ENCODE peak calls at places on chromosomes 1 and 21, in six cellular contexts. P, Z, X, I, Q and G are unnamed samples.

GRCh38 chr1:42368096-42368795 is 12.3 kb upstream of the RIMKLA start:
- DNase-seq in P (no peak), Q (peak; percentile 39), I (no peak), X (no peak), Z (no peak), G (no peak)

GRCh38 chr1:212825798-212826452 is 21.5 kb downstream of the SPATA45 start:
- DNase-seq in X (peak; percentile 18), Q (peak; percentile 75), I (no peak), P (no peak), Z (no peak), G (no peak)

GRCh38 chr1:243855616-243856318 is 5.7 kb upstream of the AKT3 start:
- DNase-seq in Z (no peak), X (no peak), I (no peak), Q (no peak), P (no peak), G (no peak)

GRCh38 chr1:235011064-235011598 is 117.5 kb downstream of the TOMM20 start:
- DNase-seq in X (no peak), I (no peak), Z (no peak), Q (no peak), P (no peak), G (no peak)

GRCh38 chr1:155859881-155860841 is 794 bp downstream of the SYT11 start:
- DNase-seq in P (peak; percentile 89), Q (no peak), Z (no peak), X (no peak), I (peak; percentile 77), G (peak; percentile 81)

GRCh38 chr1:94579876-94580294 is 38.3 kb upstream of the F3 start:
- DNase-seq in X (peak; percentile 93), P (peak; percentile 83), Q (peak; percentile 82), Z (peak; percentile 88), I (peak; percentile 95), G (peak; percentile 17)

GRCh38 chr1:47230692-47231313 is 1.2 kb downstream of the TAL1 start:
- DNase-seq in I (no peak), Q (no peak), X (no peak), P (no peak), Z (no peak), G (no peak)

GRCh38 chr1:102578806-102579205 is 529.5 kb downstream of the COL11A1 start:
- DNase-seq in Q (no peak), X (no peak), Z (no peak), I (peak; percentile 2), P (no peak), G (no peak)

GRCh38 chr21:46005081-46005480 is 23.5 kb downstream of the COL6A1 start:
- DNase-seq in P (no peak), X (no peak), I (no peak), Z (no peak), Q (no peak), G (no peak)

GRCh38 chr1:15420853-15421465 is 11.3 kb downstream of the EFHD2 start:
- DNase-seq in Z (no peak), I (no peak), Q (no peak), P (no peak), X (no peak), G (no peak)

GRCh38 chr1:101190441-101190840 is 46.4 kb upstream of the S1PR1 start:
- DNase-seq in Q (peak; percentile 6), P (no peak), I (peak; percentile 51), Z (no peak), X (peak; percentile 16), G (no peak)

GRCh38 chr1:94736073-94736472 is 84.1 kb upstream of the SLC44A3 start:
- DNase-seq in I (no peak), X (no peak), Z (no peak), Q (no peak), P (no peak), G (no peak)

GRCh38 chr1:25797939-25798338 is 2.1 kb upstream of the SELENON start:
- DNase-seq in Z (peak; percentile 35), Q (no peak), I (no peak), X (no peak), P (no peak), G (peak; percentile 60)

GRCh38 chr1:228393268-228393699 is 13.4 kb downstream of the TRIM11 start:
- DNase-seq in P (peak; percentile 77), Z (peak; percentile 79), Q (no peak), I (peak; percentile 66), X (no peak), G (peak; percentile 73)

GRCh38 chr1:234893725-234894630 is 234.7 kb downstream of the TOMM20 start:
- DNase-seq in X (peak; percentile 62), Q (no peak), I (peak; percentile 80), Z (no peak), P (peak; percentile 59), G (no peak)

GRCh38 chr1:200034821-200035396 is 7.4 kb downstream of the NR5A2 start:
- DNase-seq in I (no peak), P (peak; percentile 48), Z (no peak), X (no peak), Q (peak; percentile 21), G (peak; percentile 55)

GRCh38 chr1:200037501-200037900 is 10.0 kb downstream of the NR5A2 start:
- DNase-seq in Q (no peak), Z (no peak), I (no peak), X (no peak), P (no peak), G (no peak)

GRCh38 chr1:200035397-200035955 is 8.0 kb downstream of the NR5A2 start:
- DNase-seq in X (no peak), I (no peak), Z (no peak), P (no peak), Q (no peak), G (no peak)

GRCh38 chr1:200036616-200037270 is 9.2 kb downstream of the NR5A2 start:
- DNase-seq in Z (no peak), Q (no peak), X (no peak), P (no peak), I (no peak), G (no peak)

GRCh38 chr1:200035956-200036615 is 8.6 kb downstream of the NR5A2 start:
- DNase-seq in Z (no peak), Q (peak; percentile 17), X (no peak), I (no peak), P (no peak), G (no peak)
- TF ChIP-seq EZH2 in Z (no peak), Q (peak; percentile 25), X (peak; percentile 53), I (peak; percentile 93), P (peak; percentile 83), G (no peak)

DNA sequence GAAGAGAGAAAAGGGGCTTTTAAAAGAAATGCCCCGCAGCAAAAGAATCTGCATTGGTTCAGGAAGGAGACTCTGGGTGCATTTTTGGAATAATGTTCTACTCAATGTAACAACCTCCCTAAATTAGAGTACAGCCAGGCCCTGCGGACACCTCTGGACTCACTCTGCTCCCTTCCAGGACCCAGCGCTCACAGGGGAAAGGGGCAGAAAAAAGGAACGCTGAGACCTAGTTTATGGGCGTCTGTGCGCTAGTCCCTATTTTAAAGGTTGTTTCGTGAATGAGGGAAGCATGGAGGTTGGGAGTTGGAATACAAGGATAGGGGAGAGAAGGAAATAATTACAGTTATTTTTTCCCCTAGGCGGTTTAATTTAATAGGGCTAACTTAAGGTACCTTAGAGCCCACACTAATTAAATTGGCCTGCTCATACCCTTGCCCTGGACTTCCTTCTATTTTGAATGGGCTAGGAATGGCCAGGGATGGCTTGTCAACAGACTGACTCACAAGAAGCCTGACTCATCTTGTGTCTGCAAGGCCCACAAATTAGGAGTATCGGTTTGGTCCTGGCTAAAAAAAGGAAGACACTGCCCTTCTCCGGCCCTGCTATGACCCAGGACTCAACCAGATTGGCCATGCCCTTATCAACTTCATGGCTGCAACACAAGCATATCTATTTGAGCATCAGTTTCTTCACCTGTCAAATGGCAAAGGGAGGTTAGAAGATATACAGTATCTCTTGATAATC is 1.9 kb upstream of the SSBP3 start:
- DNase-seq in Q (no peak), Z (peak; percentile 54), I (peak; percentile 87), X (peak; percentile 90), P (peak; percentile 80), G (no peak)
- H3K4me1 ChIP-seq in Q (peaks cover 36% of the 10 kb centered on the region), Z (peaks cover 22% of the 10 kb centered on the region), I (peaks cover 31% of the 10 kb centered on the region), X (peaks cover 44% of the 10 kb centered on the region), P (peaks cover 13% of the 10 kb centered on the region), G (peaks cover 6% of the 10 kb centered on the region)

GRCh38 chr1:229434641-229435051 is 752 bp upstream of the ACTA1 start:
- DNase-seq in Q (no peak), I (no peak), Z (no peak), X (no peak), P (no peak), G (no peak)

GRCh38 chr1:229433364-229434004 is 410 bp downstream of the ACTA1 start:
- DNase-seq in X (no peak), Q (no peak), Z (no peak), I (no peak), P (no peak), G (no peak)

GRCh38 chr1:229432905-229433304 is 989 bp downstream of the ACTA1 start:
- DNase-seq in X (no peak), Q (no peak), P (no peak), I (no peak), Z (no peak), G (no peak)

GRCh38 chr1:229432116-229432461 is 1.8 kb downstream of the ACTA1 start:
- DNase-seq in I (no peak), P (no peak), Z (no peak), Q (no peak), X (no peak), G (no peak)

DNA sequence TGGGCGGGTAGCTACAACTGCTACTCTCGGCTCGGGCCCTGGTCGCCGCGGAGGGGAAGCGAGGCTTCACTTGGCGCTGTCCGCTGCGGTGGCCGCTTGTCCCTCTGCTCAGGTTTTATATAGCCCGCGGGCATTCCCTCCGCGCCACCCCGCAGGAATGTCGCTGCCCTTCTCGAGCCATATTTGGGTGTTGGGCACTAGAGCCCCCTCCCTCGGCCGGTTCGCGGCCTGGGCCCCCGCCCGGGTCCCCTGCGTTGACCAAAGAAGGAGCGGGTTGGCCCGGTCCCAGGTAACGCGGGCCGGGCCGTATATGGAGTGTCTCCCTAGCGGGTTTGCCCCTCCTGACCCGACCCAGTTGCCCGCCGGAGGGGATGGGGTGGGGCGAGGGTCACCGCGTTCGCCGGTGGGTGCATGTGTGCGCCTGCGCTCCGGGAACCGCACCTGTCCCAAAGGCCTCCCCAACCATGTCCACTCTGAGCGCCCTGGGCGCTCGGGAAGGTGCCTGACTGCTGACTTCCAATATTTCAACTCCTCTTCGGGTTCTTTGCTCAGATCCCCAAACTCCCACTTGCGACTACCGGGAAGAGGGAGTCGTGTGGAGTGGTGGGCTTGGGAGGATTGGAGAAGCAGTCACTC is at the start of gene ACTA1:
- DNase-seq in Q (no peak), X (no peak), Z (no peak), P (no peak), I (no peak), G (no peak)
- TF ChIP-seq EZH2 in Q (peak; percentile 46), X (no peak), Z (no peak), P (no peak), I (no peak), G (peak; percentile 46)

GRCh38 chr1:37999434-38000232 is 5.7 kb downstream of the FHL3 start:
- DNase-seq in Q (peak; percentile 70), P (peak; percentile 78), Z (peak; percentile 62), I (peak; percentile 63), X (no peak), G (peak; percentile 86)

GRCh38 chr1:37998089-37998808 is 7.1 kb downstream of the FHL3 start:
- DNase-seq in Q (no peak), P (no peak), I (no peak), Z (no peak), X (no peak), G (no peak)

GRCh38 chr1:38000233-38000528 is 5.1 kb downstream of the FHL3 start:
- DNase-seq in P (no peak), I (no peak), Z (no peak), X (no peak), Q (no peak), G (no peak)

GRCh38 chr1:37998913-37999433 is 6.3 kb downstream of the FHL3 start:
- DNase-seq in Z (no peak), P (no peak), I (no peak), X (no peak), Q (no peak), G (no peak)

GRCh38 chr1:38000529-38001453 is 4.5 kb downstream of the FHL3 start:
- DNase-seq in Z (peak; percentile 28), X (peak; percentile 41), P (peak; percentile 89), Q (peak; percentile 70), I (peak; percentile 89), G (peak; percentile 78)
- H3K4me1 ChIP-seq in Z (peaks cover 43% of the 10 kb centered on the region), X (peaks cover 50% of the 10 kb centered on the region), P (peaks cover 48% of the 10 kb centered on the region), Q (peaks cover 51% of the 10 kb centered on the region), I (peaks cover 66% of the 10 kb centered on the region), G (peaks cover 66% of the 10 kb centered on the region)